ENCODE peak calls at places on chromosomes 6 and 20, in eight cellular contexts. Z is MG63, L is AG09319, X is A172, G is KG1, F is skeletal muscle cell, B is ACHN, E is lung microvascular endothelial cell. K is an unnamed sample.

GRCh38 chr20:24742436-24742835 is 206.6 kb upstream of the CST7 start:
- DNase-seq in Z (no peak), B (no peak), F (no peak), E (no peak), G (no peak), L (no peak), X (no peak), K (no peak)

GRCh38 chr6:105900120-105900937 is 185.8 kb upstream of the PRDM1 start:
- DNase-seq in F (peak), X (peak), E (no peak), B (no peak), Z (no peak), L (peak), G (no peak), K (no peak)

GRCh38 chr6:139584599-139584998 is 210.2 kb upstream of the CITED2 start:
- DNase-seq in F (no peak), Z (no peak), X (no peak), B (no peak), G (no peak), L (no peak), E (no peak), K (no peak)

GRCh38 chr20:17867546-17867945 is 101.0 kb downstream of the SNX5 start:
- DNase-seq in E (no peak), X (no peak), G (no peak), Z (no peak), F (no peak), L (no peak), B (no peak), K (no peak)

GRCh38 chr6:90574610-90575009 is 12.3 kb downstream of the MAP3K7 start:
- DNase-seq in L (no peak), Z (no peak), G (no peak), E (peak), F (peak), X (no peak), B (no peak), K (no peak)

GRCh38 chr6:10949579-10950490 is 63.0 kb downstream of the SYCP2L start:
- DNase-seq in X (no peak), F (no peak), G (no peak), B (no peak), Z (no peak), E (no peak), L (no peak), K (no peak)

GRCh38 chr20:45157977-45158376 is 16.7 kb upstream of the PI3 start:
- DNase-seq in Z (peak), F (peak), L (no peak), B (peak), E (no peak), G (no peak), X (peak), K (no peak)

GRCh38 chr6:41200901-41201783 is at the start of gene TREML2:
- DNase-seq in F (no peak), Z (no peak), X (no peak), B (no peak), E (no peak), G (peak), L (no peak), K (no peak)

GRCh38 chr6:10585232-10585887 is 64.2 kb downstream of the GCNT2 start:
- DNase-seq in E (no peak), F (no peak), G (no peak), X (no peak), L (no peak), B (no peak), Z (peak), K (no peak)

GRCh38 chr20:24802286-24802820 is 146.7 kb upstream of the CST7 start:
- DNase-seq in L (no peak), X (no peak), Z (no peak), G (no peak), F (no peak), B (no peak), E (no peak), K (no peak)

GRCh38 chr20:44704551-44704971 is 10.6 kb upstream of the CCN5 start:
- DNase-seq in B (no peak), X (peak), G (no peak), L (peak), F (peak), Z (peak), E (no peak), K (no peak)

GRCh38 chr6:25006565-25007001 is 70.8 kb upstream of the RIPOR2 start:
- DNase-seq in X (no peak), E (peak), G (peak), L (no peak), Z (peak), B (no peak), F (peak), K (peak)